ENCODE peak calls at places on chromosome 5, in seven cellular contexts. One of them, this sample, is unnamed.
A peak's percentile ranks its signal among the peaks of the same experiment; 100 is the strongest.

GRCh38 chr5:178353461-178353860 is 120.9 kb upstream of the PHYKPL start:
- DNase-seq in amygdala: no peak
- DNase-seq in GM04504: no peak
- DNase-seq in activated T-helper 1 cell treated with anti-CD3 and anti-CD28 coated beads, Interleukin-2, amount 50 U/mL, for 16 hours: no peak
- DNase-seq in lower lobe of right lung: no peak
- DNase-seq in MCF 10A: no peak
- DNase-seq in fibroblast of the conjunctiva: no peak
- DNase-seq in this sample: no peak

GRCh38 chr5:88826959-88827585 is 55.9 kb downstream of the MEF2C start:
- DNase-seq in fibroblast of the conjunctiva: no peak
- DNase-seq in GM04504: no peak
- DNase-seq in amygdala: no peak
- DNase-seq in lower lobe of right lung: no peak
- DNase-seq in MCF 10A: no peak
- DNase-seq in activated T-helper 1 cell treated with anti-CD3 and anti-CD28 coated beads, Interleukin-2, amount 50 U/mL, for 16 hours: no peak
- DNase-seq in this sample: peak; percentile 84

GRCh38 chr5:173310861-173311515 is 17.2 kb downstream of the STC2 start:
- DNase-seq in amygdala: no peak
- DNase-seq in lower lobe of right lung: no peak
- DNase-seq in activated T-helper 1 cell treated with anti-CD3 and anti-CD28 coated beads, Interleukin-2, amount 50 U/mL, for 16 hours: no peak
- DNase-seq in fibroblast of the conjunctiva: no peak
- DNase-seq in GM04504: no peak
- DNase-seq in MCF 10A: peak; percentile 52
- DNase-seq in this sample: peak; percentile 55

GRCh38 chr5:96279796-96280542 is 153.1 kb downstream of the PCSK1 start:
- DNase-seq in GM04504: no peak
- DNase-seq in fibroblast of the conjunctiva: no peak
- DNase-seq in MCF 10A: peak; percentile 82
- DNase-seq in lower lobe of right lung: no peak
- DNase-seq in activated T-helper 1 cell treated with anti-CD3 and anti-CD28 coated beads, Interleukin-2, amount 50 U/mL, for 16 hours: no peak
- DNase-seq in amygdala: no peak
- DNase-seq in this sample: peak; percentile 83

GRCh38 chr5:112240011-112240410 is 179.1 kb downstream of the EPB41L4A start:
- DNase-seq in lower lobe of right lung: no peak
- DNase-seq in fibroblast of the conjunctiva: no peak
- DNase-seq in MCF 10A: peak; percentile 17
- DNase-seq in activated T-helper 1 cell treated with anti-CD3 and anti-CD28 coated beads, Interleukin-2, amount 50 U/mL, for 16 hours: no peak
- DNase-seq in amygdala: no peak
- DNase-seq in GM04504: no peak
- DNase-seq in this sample: peak; percentile 12

GRCh38 chr5:122101636-122102285 is 23.7 kb upstream of the LOX start:
- DNase-seq in GM04504: peak; percentile 27
- DNase-seq in MCF 10A: peak; percentile 76
- DNase-seq in activated T-helper 1 cell treated with anti-CD3 and anti-CD28 coated beads, Interleukin-2, amount 50 U/mL, for 16 hours: no peak
- DNase-seq in fibroblast of the conjunctiva: peak; percentile 72
- DNase-seq in lower lobe of right lung: no peak
- DNase-seq in amygdala: no peak
- DNase-seq in this sample: peak; percentile 66

GRCh38 chr5:108661590-108662219 is 86.0 kb upstream of the FER start:
- DNase-seq in activated T-helper 1 cell treated with anti-CD3 and anti-CD28 coated beads, Interleukin-2, amount 50 U/mL, for 16 hours: no peak
- DNase-seq in lower lobe of right lung: no peak
- DNase-seq in fibroblast of the conjunctiva: peak; percentile 37
- DNase-seq in amygdala: no peak
- DNase-seq in MCF 10A: peak; percentile 67
- DNase-seq in GM04504: no peak
- DNase-seq in this sample: peak; percentile 80

GRCh38 chr5:16975950-16976624 is 40.0 kb upstream of the MYO10 start:
- DNase-seq in activated T-helper 1 cell treated with anti-CD3 and anti-CD28 coated beads, Interleukin-2, amount 50 U/mL, for 16 hours: no peak
- DNase-seq in GM04504: no peak
- DNase-seq in lower lobe of right lung: no peak
- DNase-seq in amygdala: no peak
- DNase-seq in fibroblast of the conjunctiva: no peak
- DNase-seq in MCF 10A: no peak
- DNase-seq in this sample: peak; percentile 73

GRCh38 chr5:146878471-146879172 is at the start of gene PPP2R2B:
- DNase-seq in amygdala: peak; percentile 16
- DNase-seq in MCF 10A: peak; percentile 25
- DNase-seq in GM04504: no peak
- DNase-seq in lower lobe of right lung: peak; percentile 53
- DNase-seq in activated T-helper 1 cell treated with anti-CD3 and anti-CD28 coated beads, Interleukin-2, amount 50 U/mL, for 16 hours: peak; percentile 4
- DNase-seq in fibroblast of the conjunctiva: no peak
- DNase-seq in this sample: peak; percentile 68

GRCh38 chr5:158797498-158797845 is 302.2 kb downstream of the EBF1 start:
- DNase-seq in MCF 10A: no peak
- DNase-seq in GM04504: no peak
- DNase-seq in fibroblast of the conjunctiva: no peak
- DNase-seq in amygdala: no peak
- DNase-seq in activated T-helper 1 cell treated with anti-CD3 and anti-CD28 coated beads, Interleukin-2, amount 50 U/mL, for 16 hours: no peak
- DNase-seq in lower lobe of right lung: no peak
- DNase-seq in this sample: no peak

GRCh38 chr5:154475613-154476342 is 2.2 kb downstream of the HAND1 start:
- DNase-seq in activated T-helper 1 cell treated with anti-CD3 and anti-CD28 coated beads, Interleukin-2, amount 50 U/mL, for 16 hours: no peak
- DNase-seq in MCF 10A: no peak
- DNase-seq in GM04504: no peak
- DNase-seq in fibroblast of the conjunctiva: no peak
- DNase-seq in lower lobe of right lung: no peak
- DNase-seq in amygdala: no peak
- DNase-seq in this sample: no peak

GRCh38 chr5:130908186-130908585 is 256.9 kb downstream of the HINT1 start:
- DNase-seq in MCF 10A: no peak
- DNase-seq in fibroblast of the conjunctiva: no peak
- DNase-seq in lower lobe of right lung: no peak
- DNase-seq in GM04504: no peak
- DNase-seq in amygdala: no peak
- DNase-seq in activated T-helper 1 cell treated with anti-CD3 and anti-CD28 coated beads, Interleukin-2, amount 50 U/mL, for 16 hours: no peak
- DNase-seq in this sample: no peak

GRCh38 chr5:106876665-106877194 is 794.0 kb downstream of the EFNA5 start:
- DNase-seq in fibroblast of the conjunctiva: no peak
- DNase-seq in MCF 10A: peak; percentile 94
- DNase-seq in amygdala: no peak
- DNase-seq in GM04504: no peak
- DNase-seq in lower lobe of right lung: peak; percentile 45
- DNase-seq in activated T-helper 1 cell treated with anti-CD3 and anti-CD28 coated beads, Interleukin-2, amount 50 U/mL, for 16 hours: no peak
- DNase-seq in this sample: peak; percentile 12

GRCh38 chr5:77066823-77067442 is 20.2 kb downstream of the ZBED3 start:
- DNase-seq in fibroblast of the conjunctiva: peak; percentile 72
- DNase-seq in activated T-helper 1 cell treated with anti-CD3 and anti-CD28 coated beads, Interleukin-2, amount 50 U/mL, for 16 hours: no peak
- DNase-seq in amygdala: no peak
- DNase-seq in MCF 10A: peak; percentile 48
- DNase-seq in lower lobe of right lung: no peak
- DNase-seq in GM04504: peak; percentile 56
- DNase-seq in this sample: peak; percentile 24

GRCh38 chr5:134503088-134503936 is 22.2 kb upstream of the JADE2 start:
- DNase-seq in lower lobe of right lung: peak; percentile 62
- DNase-seq in amygdala: no peak
- DNase-seq in MCF 10A: peak; percentile 100
- DNase-seq in activated T-helper 1 cell treated with anti-CD3 and anti-CD28 coated beads, Interleukin-2, amount 50 U/mL, for 16 hours: peak; percentile 35
- DNase-seq in fibroblast of the conjunctiva: peak; percentile 88
- DNase-seq in GM04504: peak; percentile 96
- DNase-seq in this sample: peak; percentile 99

GRCh38 chr5:178115835-178116405 is 2.6 kb downstream of the N4BP3 start:
- DNase-seq in activated T-helper 1 cell treated with anti-CD3 and anti-CD28 coated beads, Interleukin-2, amount 50 U/mL, for 16 hours: no peak
- DNase-seq in fibroblast of the conjunctiva: no peak
- DNase-seq in MCF 10A: no peak
- DNase-seq in amygdala: no peak
- DNase-seq in lower lobe of right lung: no peak
- DNase-seq in GM04504: no peak
- DNase-seq in this sample: no peak

GRCh38 chr5:131545856-131546255 is 89.2 kb downstream of the RAPGEF6 start:
- DNase-seq in GM04504: no peak
- DNase-seq in MCF 10A: no peak
- DNase-seq in lower lobe of right lung: no peak
- DNase-seq in fibroblast of the conjunctiva: no peak
- DNase-seq in amygdala: no peak
- DNase-seq in activated T-helper 1 cell treated with anti-CD3 and anti-CD28 coated beads, Interleukin-2, amount 50 U/mL, for 16 hours: no peak
- DNase-seq in this sample: peak; percentile 16

GRCh38 chr5:135232958-135233357 is 166.1 kb downstream of the MACROH2A1 start:
- DNase-seq in activated T-helper 1 cell treated with anti-CD3 and anti-CD28 coated beads, Interleukin-2, amount 50 U/mL, for 16 hours: no peak
- DNase-seq in fibroblast of the conjunctiva: no peak
- DNase-seq in lower lobe of right lung: no peak
- DNase-seq in MCF 10A: peak; percentile 90
- DNase-seq in amygdala: no peak
- DNase-seq in GM04504: no peak
- DNase-seq in this sample: peak; percentile 57

GRCh38 chr5:78801413-78801812 is 152.8 kb upstream of the LHFPL2 start:
- DNase-seq in GM04504: no peak
- DNase-seq in lower lobe of right lung: no peak
- DNase-seq in activated T-helper 1 cell treated with anti-CD3 and anti-CD28 coated beads, Interleukin-2, amount 50 U/mL, for 16 hours: no peak
- DNase-seq in fibroblast of the conjunctiva: no peak
- DNase-seq in MCF 10A: no peak
- DNase-seq in amygdala: no peak
- DNase-seq in this sample: no peak

GRCh38 chr5:54524704-54525103 is 7.1 kb downstream of the SNX18 start:
- DNase-seq in lower lobe of right lung: peak; percentile 58
- DNase-seq in activated T-helper 1 cell treated with anti-CD3 and anti-CD28 coated beads, Interleukin-2, amount 50 U/mL, for 16 hours: no peak
- DNase-seq in amygdala: no peak
- DNase-seq in MCF 10A: no peak
- DNase-seq in fibroblast of the conjunctiva: no peak
- DNase-seq in GM04504: no peak
- DNase-seq in this sample: no peak

GRCh38 chr5:159337291-159337974 is 7.1 kb upstream of the IL12B start:
- DNase-seq in fibroblast of the conjunctiva: peak; percentile 18
- DNase-seq in GM04504: peak; percentile 52
- DNase-seq in activated T-helper 1 cell treated with anti-CD3 and anti-CD28 coated beads, Interleukin-2, amount 50 U/mL, for 16 hours: no peak
- DNase-seq in MCF 10A: peak; percentile 66
- DNase-seq in amygdala: no peak
- DNase-seq in lower lobe of right lung: no peak
- DNase-seq in this sample: peak; percentile 86

GRCh38 chr5:39517800-39518199 is 93.0 kb upstream of the DAB2 start:
- DNase-seq in fibroblast of the conjunctiva: peak; percentile 56
- DNase-seq in amygdala: no peak
- DNase-seq in MCF 10A: peak; percentile 38
- DNase-seq in activated T-helper 1 cell treated with anti-CD3 and anti-CD28 coated beads, Interleukin-2, amount 50 U/mL, for 16 hours: no peak
- DNase-seq in GM04504: peak; percentile 75
- DNase-seq in lower lobe of right lung: no peak
- DNase-seq in this sample: peak; percentile 97

GRCh38 chr5:107812570-107813141 is 141.9 kb upstream of the EFNA5 start:
- DNase-seq in lower lobe of right lung: no peak
- DNase-seq in amygdala: no peak
- DNase-seq in fibroblast of the conjunctiva: no peak
- DNase-seq in MCF 10A: peak; percentile 13
- DNase-seq in GM04504: peak; percentile 53
- DNase-seq in activated T-helper 1 cell treated with anti-CD3 and anti-CD28 coated beads, Interleukin-2, amount 50 U/mL, for 16 hours: no peak
- DNase-seq in this sample: peak; percentile 74

GRCh38 chr5:140113180-140113698 is 670 bp upstream of the PURA start:
- DNase-seq in MCF 10A: no peak
- DNase-seq in lower lobe of right lung: peak; percentile 48
- DNase-seq in amygdala: no peak
- DNase-seq in GM04504: no peak
- DNase-seq in activated T-helper 1 cell treated with anti-CD3 and anti-CD28 coated beads, Interleukin-2, amount 50 U/mL, for 16 hours: peak; percentile 5
- DNase-seq in fibroblast of the conjunctiva: no peak
- DNase-seq in this sample: no peak

GRCh38 chr5:15012061-15012460 is 140.5 kb upstream of the ANKH start:
- DNase-seq in MCF 10A: no peak
- DNase-seq in lower lobe of right lung: no peak
- DNase-seq in fibroblast of the conjunctiva: no peak
- DNase-seq in GM04504: no peak
- DNase-seq in activated T-helper 1 cell treated with anti-CD3 and anti-CD28 coated beads, Interleukin-2, amount 50 U/mL, for 16 hours: no peak
- DNase-seq in amygdala: no peak
- DNase-seq in this sample: no peak

GRCh38 chr5:118679123-118679940 is 309.0 kb downstream of the DTWD2 start:
- DNase-seq in lower lobe of right lung: no peak
- DNase-seq in fibroblast of the conjunctiva: no peak
- DNase-seq in amygdala: no peak
- DNase-seq in activated T-helper 1 cell treated with anti-CD3 and anti-CD28 coated beads, Interleukin-2, amount 50 U/mL, for 16 hours: no peak
- DNase-seq in MCF 10A: no peak
- DNase-seq in GM04504: no peak
- DNase-seq in this sample: no peak

GRCh38 chr5:79835220-79835714 is 145.6 kb downstream of the CMYA5 start:
- DNase-seq in MCF 10A: no peak
- DNase-seq in activated T-helper 1 cell treated with anti-CD3 and anti-CD28 coated beads, Interleukin-2, amount 50 U/mL, for 16 hours: no peak
- DNase-seq in GM04504: no peak
- DNase-seq in amygdala: no peak
- DNase-seq in lower lobe of right lung: no peak
- DNase-seq in fibroblast of the conjunctiva: no peak
- DNase-seq in this sample: no peak

GRCh38 chr5:129367883-129368282 is 92.2 kb upstream of the ADAMTS19 start:
- DNase-seq in lower lobe of right lung: no peak
- DNase-seq in activated T-helper 1 cell treated with anti-CD3 and anti-CD28 coated beads, Interleukin-2, amount 50 U/mL, for 16 hours: no peak
- DNase-seq in amygdala: no peak
- DNase-seq in MCF 10A: peak; percentile 57
- DNase-seq in GM04504: no peak
- DNase-seq in fibroblast of the conjunctiva: peak; percentile 22
- DNase-seq in this sample: no peak

GRCh38 chr5:149664083-149664482 is 66.0 kb upstream of the PPARGC1B start:
- DNase-seq in GM04504: no peak
- DNase-seq in amygdala: no peak
- DNase-seq in activated T-helper 1 cell treated with anti-CD3 and anti-CD28 coated beads, Interleukin-2, amount 50 U/mL, for 16 hours: no peak
- DNase-seq in MCF 10A: no peak
- DNase-seq in fibroblast of the conjunctiva: no peak
- DNase-seq in lower lobe of right lung: no peak
- DNase-seq in this sample: no peak

GRCh38 chr5:133933169-133933509 is 35.3 kb downstream of the C5orf15 start:
- DNase-seq in amygdala: no peak
- DNase-seq in GM04504: no peak
- DNase-seq in MCF 10A: no peak
- DNase-seq in lower lobe of right lung: no peak
- DNase-seq in fibroblast of the conjunctiva: no peak
- DNase-seq in activated T-helper 1 cell treated with anti-CD3 and anti-CD28 coated beads, Interleukin-2, amount 50 U/mL, for 16 hours: no peak
- DNase-seq in this sample: no peak

GRCh38 chr5:132774406-132774805 is 2.6 kb downstream of the SEPTIN8 start:
- DNase-seq in lower lobe of right lung: no peak
- DNase-seq in MCF 10A: no peak
- DNase-seq in activated T-helper 1 cell treated with anti-CD3 and anti-CD28 coated beads, Interleukin-2, amount 50 U/mL, for 16 hours: no peak
- DNase-seq in GM04504: no peak
- DNase-seq in amygdala: no peak
- DNase-seq in fibroblast of the conjunctiva: no peak
- DNase-seq in this sample: no peak

GRCh38 chr5:155982354-155982753 is 344.6 kb upstream of the SGCD start:
- DNase-seq in activated T-helper 1 cell treated with anti-CD3 and anti-CD28 coated beads, Interleukin-2, amount 50 U/mL, for 16 hours: no peak
- DNase-seq in MCF 10A: no peak
- DNase-seq in amygdala: no peak
- DNase-seq in GM04504: no peak
- DNase-seq in fibroblast of the conjunctiva: no peak
- DNase-seq in lower lobe of right lung: no peak
- DNase-seq in this sample: no peak

GRCh38 chr5:136892026-136892425 is 526.7 kb upstream of the TRPC7 start:
- DNase-seq in fibroblast of the conjunctiva: no peak
- DNase-seq in amygdala: no peak
- DNase-seq in lower lobe of right lung: no peak
- DNase-seq in GM04504: no peak
- DNase-seq in activated T-helper 1 cell treated with anti-CD3 and anti-CD28 coated beads, Interleukin-2, amount 50 U/mL, for 16 hours: no peak
- DNase-seq in MCF 10A: no peak
- DNase-seq in this sample: no peak

GRCh38 chr5:5919411-5919810 is 458.9 kb downstream of the MED10 start:
- DNase-seq in amygdala: no peak
- DNase-seq in activated T-helper 1 cell treated with anti-CD3 and anti-CD28 coated beads, Interleukin-2, amount 50 U/mL, for 16 hours: no peak
- DNase-seq in GM04504: no peak
- DNase-seq in lower lobe of right lung: no peak
- DNase-seq in fibroblast of the conjunctiva: no peak
- DNase-seq in MCF 10A: no peak
- DNase-seq in this sample: no peak

GRCh38 chr5:40551706-40552557 is 127.8 kb upstream of the PTGER4 start:
- DNase-seq in GM04504: peak; percentile 66
- DNase-seq in lower lobe of right lung: no peak
- DNase-seq in fibroblast of the conjunctiva: peak; percentile 93
- DNase-seq in activated T-helper 1 cell treated with anti-CD3 and anti-CD28 coated beads, Interleukin-2, amount 50 U/mL, for 16 hours: no peak
- DNase-seq in MCF 10A: peak; percentile 86
- DNase-seq in amygdala: no peak
- DNase-seq in this sample: peak; percentile 99

GRCh38 chr5:136016945-136017530 is 11.8 kb upstream of the TGFBI start:
- DNase-seq in lower lobe of right lung: no peak
- DNase-seq in activated T-helper 1 cell treated with anti-CD3 and anti-CD28 coated beads, Interleukin-2, amount 50 U/mL, for 16 hours: no peak
- DNase-seq in GM04504: no peak
- DNase-seq in fibroblast of the conjunctiva: peak; percentile 57
- DNase-seq in MCF 10A: peak; percentile 100
- DNase-seq in amygdala: no peak
- DNase-seq in this sample: peak; percentile 100

GRCh38 chr5:179269781-179270543 is 75.3 kb downstream of the ADAMTS2 start:
- DNase-seq in GM04504: peak; percentile 71
- DNase-seq in amygdala: no peak
- DNase-seq in activated T-helper 1 cell treated with anti-CD3 and anti-CD28 coated beads, Interleukin-2, amount 50 U/mL, for 16 hours: no peak
- DNase-seq in fibroblast of the conjunctiva: no peak
- DNase-seq in lower lobe of right lung: peak; percentile 28
- DNase-seq in MCF 10A: no peak
- DNase-seq in this sample: peak; percentile 33

GRCh38 chr5:135243194-135244191 is 155.5 kb downstream of the MACROH2A1 start:
- DNase-seq in amygdala: no peak
- DNase-seq in fibroblast of the conjunctiva: no peak
- DNase-seq in activated T-helper 1 cell treated with anti-CD3 and anti-CD28 coated beads, Interleukin-2, amount 50 U/mL, for 16 hours: no peak
- DNase-seq in MCF 10A: no peak
- DNase-seq in lower lobe of right lung: no peak
- DNase-seq in GM04504: no peak
- DNase-seq in this sample: no peak

This sample was measured in M059J.